ENCODE peak calls at places on chromosomes 6 and 20, in eight cellular contexts. N is tibial artery; K is CD8-positive, alpha-beta memory T cell; E is iPS DF 6.9; V is mesendoderm; T is spleen; U is small intestine; S is naive thymus-derived CD4-positive, alpha-beta T cell. Q is an unnamed sample. For H3K36me3 and H3K27me3, the result is how much of the 10 kb centered on the place peaks cover.

GRCh38 chr6:152123076-152123475 is 315.6 kb downstream of the ESR1 start:
- DNase-seq in N (no peak), K (no peak), E (no peak), V (no peak), T (no peak), U (no peak), S (no peak), Q (no peak)

GRCh38 chr6:56933650-56934049 is 21.3 kb upstream of the BEND6 start:
- DNase-seq in N (no peak), K (no peak), E (no peak), V (no peak), T (no peak), U (no peak), S (no peak), Q (no peak)

GRCh38 chr6:27778625-27779417 is 133.4 kb downstream of the OR2B2 start:
- DNase-seq in N (no peak), K (no peak), E (no peak), V (no peak), T (no peak), U (no peak), S (no peak), Q (no peak)

GRCh38 chr6:88536056-88536455 is 369.9 kb upstream of the CNR1 start:
- DNase-seq in N (no peak), K (no peak), E (no peak), V (no peak), T (no peak), U (no peak), S (no peak), Q (no peak)

GRCh38 chr20:46289416-46289815 is 18.9 kb downstream of the CDH22 start:
- DNase-seq in N (no peak), K (no peak), E (no peak), V (no peak), T (no peak), U (no peak), S (no peak), Q (no peak)

GRCh38 chr6:42368156-42368555 is 83.6 kb downstream of the TRERF1 start:
- DNase-seq in N (no peak), K (no peak), E (no peak), V (no peak), T (no peak), U (no peak), S (no peak), Q (no peak)

GRCh38 chr20:17281478-17281877 is 54.6 kb downstream of the PCSK2 start:
- DNase-seq in N (no peak), K (no peak), E (peak), V (peak), T (no peak), U (peak), S (no peak), Q (no peak)

GRCh38 chr6:106293113-106293512 is 32.4 kb downstream of the ATG5 start:
- DNase-seq in N (no peak), K (no peak), E (no peak), V (no peak), T (no peak), U (no peak), S (no peak), Q (no peak)

GRCh38 chr6:91098006-91098405 is 511.1 kb upstream of the MAP3K7 start:
- DNase-seq in N (no peak), K (no peak), E (no peak), V (no peak), T (no peak), U (peak), S (no peak), Q (no peak)

GRCh38 chr20:46720776-46721425 is 11.5 kb downstream of the SLC2A10 start:
- DNase-seq in N (no peak), K (no peak), E (no peak), V (no peak), T (no peak), U (no peak), S (no peak), Q (no peak)

GRCh38 chr20:45469336-45470261 is at the start of gene WFDC2:
- DNase-seq in N (no peak), K (no peak), E (no peak), V (peak), T (no peak), U (peak), S (no peak), Q (no peak)

GRCh38 chr20:50571466-50571865 is 61.3 kb downstream of the PTPN1 start:
- DNase-seq in N (no peak), K (no peak), E (no peak), V (no peak), T (no peak), U (no peak), S (no peak), Q (no peak)

GRCh38 chr6:38056361-38056760 is 236.8 kb downstream of the ZFAND3 start:
- DNase-seq in N (no peak), K (no peak), E (no peak), V (no peak), T (no peak), U (no peak), S (no peak), Q (no peak)

GRCh38 chr20:38201356-38201755 is 36.3 kb upstream of the TGM2 start:
- DNase-seq in N (peak), K (no peak), E (no peak), V (peak), T (peak), U (no peak), S (no peak), Q (no peak)

GRCh38 chr6:26204332-26205160 is 117.3 kb downstream of the HFE start:
- DNase-seq in N (peak), K (peak), E (peak), V (peak), T (peak), U (peak), S (peak), Q (peak)

GRCh38 chr6:138106665-138107077 is 548 bp downstream of the PERP start:
- DNase-seq in N (no peak), K (no peak), E (no peak), V (no peak), T (no peak), U (no peak), S (no peak), Q (no peak)

GRCh38 chr6:119879731-119880130 is 530.2 kb upstream of the MAN1A1 start:
- DNase-seq in N (no peak), K (no peak), E (no peak), V (no peak), T (no peak), U (no peak), S (no peak), Q (no peak)

GRCh38 chr6:23302499-23302898 is 733.1 kb downstream of the HDGFL1 start:
- DNase-seq in N (no peak), K (no peak), E (no peak), V (no peak), T (no peak), U (no peak), S (no peak), Q (no peak)

GRCh38 chr20:23152308-23152892 is 66.3 kb upstream of the CD93 start:
- DNase-seq in N (peak), K (no peak), E (no peak), V (no peak), T (no peak), U (peak), S (no peak), Q (no peak)

GRCh38 chr6:13495818-13496217 is 8.4 kb upstream of the GFOD1 start:
- DNase-seq in N (no peak), K (no peak), E (no peak), V (no peak), T (no peak), U (no peak), S (no peak), Q (no peak)

GRCh38 chr20:41452226-41452625 is 85.6 kb upstream of the EMILIN3 start:
- DNase-seq in N (no peak), K (no peak), E (no peak), V (no peak), T (no peak), U (no peak), S (no peak), Q (no peak)

GRCh38 chr20:41446471-41446870 is 79.9 kb upstream of the EMILIN3 start:
- DNase-seq in N (no peak), K (no peak), E (no peak), V (no peak), T (no peak), U (no peak), S (no peak), Q (no peak)

GRCh38 chr20:41444821-41445220 is 78.2 kb upstream of the EMILIN3 start:
- DNase-seq in N (no peak), K (no peak), E (no peak), V (no peak), T (no peak), U (no peak), S (no peak), Q (no peak)

GRCh38 chr20:41443667-41444066 is 77.0 kb upstream of the EMILIN3 start:
- DNase-seq in N (no peak), K (no peak), E (no peak), V (no peak), T (no peak), U (no peak), S (no peak), Q (no peak)

DNA sequence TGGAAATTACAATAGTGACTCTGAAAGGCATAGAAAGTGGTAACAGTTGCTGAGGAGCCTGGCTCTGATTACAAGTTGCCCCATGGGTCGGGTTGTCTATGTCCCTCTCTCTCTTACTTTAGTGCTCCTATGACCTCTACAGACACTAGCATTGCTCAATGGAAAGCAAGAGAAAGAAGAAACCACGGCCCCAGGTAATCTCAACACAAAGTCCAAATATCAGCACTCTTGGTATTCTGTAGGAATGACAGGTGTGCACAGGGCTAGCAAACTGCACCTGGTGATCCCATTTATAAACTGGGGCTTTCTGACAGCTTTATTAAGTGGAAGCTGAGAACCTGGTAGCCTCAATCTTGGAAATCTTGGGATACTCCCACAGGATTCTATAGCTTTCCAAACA is 80.4 kb upstream of the EMILIN3 start:
- DNase-seq in N (no peak), K (no peak), E (no peak), V (no peak), T (no peak), U (peak), S (no peak), Q (no peak)
- H3K36me3 ChIP-seq in N (half or more), K (half or more), E (under half), V (under half), T (under half), U (under half), S (half or more), Q (under half)

DNA sequence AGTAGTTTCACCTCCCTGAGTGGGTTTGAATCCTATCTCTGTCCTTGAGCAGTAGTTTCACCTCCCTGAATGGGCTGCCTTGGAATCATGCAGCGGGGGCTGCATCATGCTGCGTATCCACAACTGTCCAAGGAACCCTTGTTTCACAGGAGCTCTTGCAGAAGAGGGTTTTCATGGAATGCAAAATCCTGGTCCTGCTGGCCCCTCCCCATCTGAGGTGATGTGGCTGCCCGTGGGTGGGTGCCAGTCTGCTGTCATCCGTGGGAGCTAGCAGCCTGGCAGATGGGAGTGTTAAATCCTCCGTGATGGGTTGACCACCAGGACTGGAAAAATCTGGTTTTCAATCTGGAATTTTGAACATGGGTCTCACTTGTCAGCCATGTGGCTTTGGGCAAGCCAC is 21.7 kb downstream of the ZBP1 start:
- DNase-seq in N (no peak), K (no peak), E (no peak), V (no peak), T (no peak), U (no peak), S (no peak), Q (no peak)
- H3K27me3 ChIP-seq in N (under half), K (under half), E (under half), V (under half), T (under half), U (under half), S (under half), Q (under half)

DNA sequence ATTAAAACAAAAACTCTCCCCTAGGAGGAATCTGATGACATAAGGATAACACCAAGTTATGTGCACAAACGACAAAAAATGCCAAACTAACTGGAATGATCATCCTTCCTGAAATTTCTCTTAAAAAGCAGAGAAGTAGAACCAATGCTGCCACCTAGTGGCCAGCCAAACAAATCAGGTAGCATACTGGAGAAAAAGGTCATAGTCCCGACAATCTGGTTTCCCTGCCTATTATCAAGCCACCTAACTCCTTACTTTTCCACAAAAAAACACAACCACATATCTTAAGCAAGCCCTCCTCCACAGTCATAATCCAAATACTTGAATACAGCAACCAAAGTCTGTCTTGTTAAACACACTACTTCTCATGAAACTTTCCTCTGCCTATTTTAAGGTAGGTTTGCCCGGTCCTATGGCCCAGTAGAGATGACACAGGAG is 5.3 kb downstream of the OARD1 start:
- DNase-seq in N (peak), K (peak), E (no peak), V (peak), T (no peak), U (peak), S (peak), Q (no peak)
- H3K36me3 ChIP-seq in N (half or more), K (under half), E (under half), V (under half), T (under half), U (under half), S (half or more), Q (half or more)

GRCh38 chr20:61683721-61684120 is 382.0 kb downstream of the TAF4 start:
- DNase-seq in N (no peak), K (no peak), E (no peak), V (no peak), T (no peak), U (no peak), S (no peak), Q (no peak)

GRCh38 chr20:61684583-61685235 is 381.0 kb downstream of the TAF4 start:
- DNase-seq in N (no peak), K (no peak), E (no peak), V (no peak), T (no peak), U (no peak), S (no peak), Q (no peak)

GRCh38 chr20:61682114-61682997 is 383.3 kb downstream of the TAF4 start:
- DNase-seq in N (no peak), K (no peak), E (no peak), V (no peak), T (no peak), U (no peak), S (no peak), Q (no peak)

GRCh38 chr20:61684136-61684535 is 381.5 kb downstream of the TAF4 start:
- DNase-seq in N (no peak), K (no peak), E (no peak), V (no peak), T (no peak), U (no peak), S (no peak), Q (no peak)

DNA sequence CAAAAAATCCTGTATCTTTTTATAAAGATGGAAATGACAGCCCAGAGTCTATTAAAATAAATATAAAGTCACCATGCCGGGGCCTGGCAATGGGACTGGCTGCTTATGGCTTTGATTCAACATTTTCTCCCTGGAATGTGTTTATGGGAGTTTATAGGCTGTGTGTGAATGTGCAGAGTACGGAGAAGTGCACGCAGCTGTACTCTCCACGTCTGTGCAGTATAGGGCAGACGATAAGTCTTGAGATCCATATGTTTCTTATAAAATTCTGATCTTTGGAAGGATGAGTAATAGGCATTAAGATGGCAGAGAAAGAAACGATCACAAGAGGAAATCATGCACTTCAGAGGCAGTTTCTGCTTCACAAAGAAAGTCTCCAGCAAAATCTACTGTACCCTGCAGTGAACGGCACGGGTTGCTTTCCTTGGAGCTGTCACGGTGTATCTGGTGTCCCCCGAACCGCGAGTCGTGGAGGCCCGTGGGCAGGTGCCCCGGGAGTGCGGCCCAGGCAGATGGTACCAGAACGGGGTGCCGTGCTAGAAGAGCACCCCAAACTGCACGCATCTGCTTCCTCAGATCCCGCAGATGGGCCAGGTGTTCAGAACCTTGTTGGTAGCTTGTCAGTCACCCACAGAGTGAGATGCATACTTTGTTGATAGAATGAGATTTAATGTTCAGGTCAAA is 382.5 kb downstream of the TAF4 start:
- DNase-seq in N (no peak), K (no peak), E (no peak), V (no peak), T (no peak), U (no peak), S (no peak), Q (no peak)
- H3K27me3 ChIP-seq in N (under half), K (under half), E (under half), V (under half), T (under half), U (under half), S (under half), Q (half or more)

DNA sequence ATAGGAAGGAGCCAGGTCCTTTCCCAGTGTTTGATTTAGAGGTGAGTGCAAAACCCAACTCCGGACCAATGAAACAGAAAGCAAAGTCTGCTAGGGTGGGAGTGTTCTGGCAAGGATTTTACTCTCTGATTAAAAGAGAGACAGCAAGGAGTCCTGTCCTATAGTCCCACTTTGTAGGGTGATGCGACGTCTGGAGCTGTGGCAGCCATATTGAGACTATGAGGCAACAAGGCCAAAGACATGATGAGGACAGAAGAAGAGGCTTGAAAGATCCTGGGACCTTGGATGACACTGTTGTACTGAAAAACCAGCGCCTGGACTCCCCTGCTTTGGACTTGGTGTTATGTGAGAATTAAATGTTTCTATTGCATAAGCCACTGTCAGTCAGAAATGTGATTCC is 8.1 kb downstream of the SULF2 start:
- DNase-seq in N (no peak), K (no peak), E (no peak), V (no peak), T (no peak), U (no peak), S (no peak), Q (no peak)
- H3K36me3 ChIP-seq in N (under half), K (under half), E (under half), V (under half), T (under half), U (under half), S (under half), Q (half or more)

DNA sequence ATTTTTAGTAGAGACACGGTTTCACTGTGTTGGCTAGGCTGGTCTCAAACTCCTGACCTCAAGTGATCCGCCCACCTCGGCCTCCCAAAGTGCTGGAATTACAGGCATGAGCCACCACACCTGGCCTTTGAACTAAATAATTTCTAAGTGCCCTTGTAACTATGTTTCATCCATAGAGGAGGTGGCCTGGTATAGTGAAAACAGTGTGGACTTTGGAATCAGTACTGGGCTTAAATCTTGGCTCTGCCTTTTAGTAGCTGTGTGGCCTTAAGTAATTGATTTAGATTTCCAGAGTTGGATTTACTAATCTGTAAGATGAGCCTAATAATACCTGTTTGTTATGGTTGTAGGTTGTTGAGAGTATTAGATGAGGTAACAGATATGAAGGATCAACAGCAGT is 14.2 kb upstream of the TGM3 start:
- DNase-seq in N (no peak), K (no peak), E (no peak), V (no peak), T (no peak), U (peak), S (no peak), Q (no peak)
- H3K27me3 ChIP-seq in N (under half), K (under half), E (under half), V (under half), T (under half), U (under half), S (under half), Q (under half)

GRCh38 chr20:32832664-32833063 is 12.9 kb downstream of the MAPRE1 start:
- DNase-seq in N (no peak), K (peak), E (no peak), V (no peak), T (no peak), U (no peak), S (peak), Q (no peak)
- H3K36me3 ChIP-seq in N (half or more), K (under half), E (under half), V (under half), T (under half), U (under half), S (under half), Q (under half)

DNA sequence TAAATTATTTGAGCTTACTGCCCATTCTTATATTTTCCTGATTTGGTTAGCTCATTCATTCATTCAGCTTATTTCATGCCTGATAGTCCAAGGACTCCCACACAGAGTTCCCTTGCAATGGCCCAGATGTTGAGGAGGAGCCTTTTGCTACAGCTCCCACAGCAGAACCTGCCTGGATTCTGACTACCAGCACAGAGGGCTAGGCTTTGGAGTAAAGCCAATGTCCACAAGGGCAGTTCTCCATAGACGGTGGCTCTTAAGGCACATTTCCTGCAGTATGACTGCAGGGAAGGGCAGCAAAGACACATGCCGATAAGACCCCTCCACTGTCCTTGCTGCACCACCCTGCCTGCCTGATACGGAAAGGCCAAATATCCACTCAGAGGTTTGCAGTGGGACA is 112.3 kb upstream of the SYNDIG1 start:
- DNase-seq in N (no peak), K (no peak), E (no peak), V (no peak), T (no peak), U (no peak), S (no peak), Q (no peak)
- H3K27me3 ChIP-seq in N (under half), K (under half), E (under half), V (under half), T (under half), U (under half), S (under half), Q (under half)

Q was measured in esophagus squamous epithelium.